ENCODE peak calls at places on chromosomes 13 and 19, in four cellular contexts. One of them, this sample, is unnamed.

GRCh38 chr19:5090780-5091575 is 122.1 kb downstream of the KDM4B start:
- DNase-seq in fibroblast of pulmonary artery: peak
- DNase-seq in thoracic aorta: no peak
- DNase-seq in HL-60: no peak
- DNase-seq in this sample: no peak

GRCh38 chr13:100789481-100789880 is 114.9 kb upstream of the TMTC4 start:
- DNase-seq in fibroblast of pulmonary artery: peak
- DNase-seq in thoracic aorta: no peak
- DNase-seq in HL-60: no peak
- DNase-seq in this sample: no peak

GRCh38 chr19:45253396-45254027 is 2.4 kb downstream of the MARK4 start:
- DNase-seq in fibroblast of pulmonary artery: peak
- DNase-seq in thoracic aorta: no peak
- DNase-seq in HL-60: no peak
- DNase-seq in this sample: no peak

GRCh38 chr13:101305981-101306411 is 110.3 kb downstream of the NALCN start:
- DNase-seq in fibroblast of pulmonary artery: no peak
- DNase-seq in thoracic aorta: no peak
- DNase-seq in HL-60: no peak
- DNase-seq in this sample: no peak

GRCh38 chr19:10018786-10019185 is 5.5 kb downstream of the RDH8 start:
- DNase-seq in fibroblast of pulmonary artery: no peak
- DNase-seq in thoracic aorta: no peak
- DNase-seq in HL-60: no peak
- DNase-seq in this sample: no peak

GRCh38 chr13:69857188-69857821 is 250.3 kb upstream of the ATXN8OS start:
- DNase-seq in fibroblast of pulmonary artery: peak
- DNase-seq in thoracic aorta: no peak
- DNase-seq in HL-60: no peak
- DNase-seq in this sample: no peak

GRCh38 chr13:23743269-23743668 is 145.9 kb downstream of the MIPEP start:
- DNase-seq in fibroblast of pulmonary artery: no peak
- DNase-seq in thoracic aorta: no peak
- DNase-seq in HL-60: no peak
- DNase-seq in this sample: no peak

GRCh38 chr13:101398191-101398590 is 18.1 kb downstream of the NALCN start:
- DNase-seq in fibroblast of pulmonary artery: peak
- DNase-seq in thoracic aorta: no peak
- DNase-seq in HL-60: no peak
- DNase-seq in this sample: no peak

GRCh38 chr13:68030152-68030809 is 800.1 kb upstream of the PCDH9 start:
- DNase-seq in fibroblast of pulmonary artery: no peak
- DNase-seq in thoracic aorta: no peak
- DNase-seq in HL-60: no peak
- DNase-seq in this sample: no peak

GRCh38 chr13:30968734-30969335 is 36.4 kb downstream of the TEX26 start:
- DNase-seq in fibroblast of pulmonary artery: peak
- DNase-seq in thoracic aorta: no peak
- DNase-seq in HL-60: no peak
- DNase-seq in this sample: no peak

GRCh38 chr13:93794197-93794885 is 567.7 kb downstream of the GPC6 start:
- DNase-seq in fibroblast of pulmonary artery: no peak
- DNase-seq in thoracic aorta: no peak
- DNase-seq in HL-60: no peak
- DNase-seq in this sample: no peak

GRCh38 chr19:1981253-1981652 is 34.3 kb downstream of the BTBD2 start:
- DNase-seq in fibroblast of pulmonary artery: no peak
- DNase-seq in thoracic aorta: no peak
- DNase-seq in HL-60: no peak
- DNase-seq in this sample: no peak

GRCh38 chr19:12788682-12789097 is 2.6 kb upstream of the JUNB start:
- DNase-seq in fibroblast of pulmonary artery: peak
- DNase-seq in thoracic aorta: no peak
- DNase-seq in HL-60: peak
- DNase-seq in this sample: no peak

GRCh38 chr19:2523630-2524311 is 47.8 kb downstream of the GADD45B start:
- DNase-seq in fibroblast of pulmonary artery: peak
- DNase-seq in thoracic aorta: peak
- DNase-seq in HL-60: no peak
- DNase-seq in this sample: no peak

GRCh38 chr13:95784891-95785290 is 108.0 kb downstream of the DNAJC3 start:
- DNase-seq in fibroblast of pulmonary artery: peak
- DNase-seq in thoracic aorta: no peak
- DNase-seq in HL-60: no peak
- DNase-seq in this sample: no peak

GRCh38 chr19:9934132-9934950 is 2.0 kb downstream of the OLFM2 start:
- DNase-seq in fibroblast of pulmonary artery: peak
- DNase-seq in thoracic aorta: no peak
- DNase-seq in HL-60: peak
- DNase-seq in this sample: peak

DNA sequence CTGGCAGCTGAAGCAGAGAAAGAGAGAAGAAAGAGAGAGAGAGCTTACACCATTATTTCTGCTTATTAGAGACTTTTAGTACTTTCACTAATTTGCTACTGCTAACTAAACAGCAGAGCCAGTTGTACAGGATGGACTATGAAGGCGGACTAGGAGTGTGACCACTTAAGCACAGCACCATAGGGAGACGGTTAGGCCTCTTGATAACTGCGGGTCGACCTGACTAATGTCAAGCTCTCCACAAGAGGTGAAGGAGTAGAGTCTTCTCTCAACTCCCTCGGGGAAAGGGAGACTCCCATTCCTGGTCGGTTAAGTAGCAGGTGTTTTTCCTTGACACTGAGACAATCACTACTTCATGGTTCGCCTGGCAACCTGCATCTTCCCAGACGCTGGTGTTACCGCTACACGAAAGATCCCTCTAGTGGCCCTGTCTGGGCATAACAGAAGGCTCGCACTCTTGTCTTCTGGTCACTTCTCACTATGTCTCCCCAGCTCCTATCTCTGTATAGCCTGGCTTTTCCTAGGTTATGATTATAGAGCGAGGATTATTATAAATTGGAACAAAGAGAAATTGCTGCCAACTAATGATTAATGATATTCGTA is 5.3 kb upstream of the PSG7 start:
- DNase-seq in fibroblast of pulmonary artery: peak
- DNase-seq in thoracic aorta: no peak
- DNase-seq in HL-60: no peak
- DNase-seq in this sample: no peak
- TF ChIP-seq CTCF in fibroblast of pulmonary artery: peak
- TF ChIP-seq CTCF in thoracic aorta: no peak
- TF ChIP-seq CTCF in HL-60: peak
- TF ChIP-seq CTCF in this sample: no peak

GRCh38 chr13:53783466-53783865 is 754.9 kb downstream of the OLFM4 start:
- DNase-seq in fibroblast of pulmonary artery: no peak
- DNase-seq in thoracic aorta: no peak
- DNase-seq in HL-60: no peak
- DNase-seq in this sample: no peak

GRCh38 chr13:53778937-53779336 is 750.3 kb downstream of the OLFM4 start:
- DNase-seq in fibroblast of pulmonary artery: no peak
- DNase-seq in thoracic aorta: no peak
- DNase-seq in HL-60: no peak
- DNase-seq in this sample: no peak

GRCh38 chr13:53781941-53782340 is 753.3 kb downstream of the OLFM4 start:
- DNase-seq in fibroblast of pulmonary artery: no peak
- DNase-seq in thoracic aorta: no peak
- DNase-seq in HL-60: no peak
- DNase-seq in this sample: no peak

GRCh38 chr13:53784331-53784730 is 755.7 kb downstream of the OLFM4 start:
- DNase-seq in fibroblast of pulmonary artery: no peak
- DNase-seq in thoracic aorta: no peak
- DNase-seq in HL-60: no peak
- DNase-seq in this sample: no peak

GRCh38 chr13:53782400-53783030 is 753.9 kb downstream of the OLFM4 start:
- DNase-seq in fibroblast of pulmonary artery: peak
- DNase-seq in thoracic aorta: no peak
- DNase-seq in HL-60: peak
- DNase-seq in this sample: peak
- TF ChIP-seq CTCF in fibroblast of pulmonary artery: peak
- TF ChIP-seq CTCF in thoracic aorta: peak
- TF ChIP-seq CTCF in HL-60: peak
- TF ChIP-seq CTCF in this sample: peak

DNA sequence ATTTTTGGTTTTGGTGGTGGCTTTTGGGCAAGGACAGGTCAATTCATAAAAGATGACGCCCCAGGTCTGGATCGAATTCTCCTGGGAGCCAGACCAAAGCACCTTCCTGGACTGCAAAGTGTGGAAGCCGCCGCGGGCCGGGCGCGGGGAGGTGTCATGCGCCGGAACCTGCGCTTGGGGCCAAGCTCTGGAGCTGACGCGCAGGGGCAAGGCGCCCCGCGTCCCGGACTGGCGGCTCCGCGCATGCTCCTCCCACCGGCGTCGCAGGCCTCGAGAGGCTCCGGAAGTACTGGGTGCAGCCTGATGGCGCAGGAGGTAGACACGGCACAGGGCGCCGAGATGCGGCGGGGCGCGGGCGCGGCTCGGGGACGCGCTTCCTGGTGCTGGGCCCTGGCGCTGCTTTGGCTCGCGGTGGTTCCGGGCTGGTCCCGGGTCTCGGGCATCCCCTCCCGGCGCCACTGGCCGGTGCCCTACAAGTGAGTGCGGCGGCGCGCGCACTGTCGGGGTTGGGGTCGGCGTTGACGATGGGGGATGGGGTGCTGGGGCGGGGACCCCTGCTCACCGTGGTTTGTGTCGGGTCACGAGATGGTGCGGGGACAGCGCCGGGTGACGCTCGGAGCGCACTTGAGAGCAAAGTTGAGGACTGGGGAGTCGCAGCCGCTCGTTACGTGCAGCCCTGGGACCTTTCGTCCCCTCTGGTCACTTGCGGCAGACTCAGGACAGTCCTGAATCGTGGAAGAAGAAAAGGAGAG is at the start of gene CLN5:
- DNase-seq in fibroblast of pulmonary artery: peak
- DNase-seq in thoracic aorta: peak
- DNase-seq in HL-60: peak
- DNase-seq in this sample: peak
- TF ChIP-seq CTCF in fibroblast of pulmonary artery: no peak
- TF ChIP-seq CTCF in thoracic aorta: peak
- TF ChIP-seq CTCF in HL-60: no peak
- TF ChIP-seq CTCF in this sample: no peak

DNA sequence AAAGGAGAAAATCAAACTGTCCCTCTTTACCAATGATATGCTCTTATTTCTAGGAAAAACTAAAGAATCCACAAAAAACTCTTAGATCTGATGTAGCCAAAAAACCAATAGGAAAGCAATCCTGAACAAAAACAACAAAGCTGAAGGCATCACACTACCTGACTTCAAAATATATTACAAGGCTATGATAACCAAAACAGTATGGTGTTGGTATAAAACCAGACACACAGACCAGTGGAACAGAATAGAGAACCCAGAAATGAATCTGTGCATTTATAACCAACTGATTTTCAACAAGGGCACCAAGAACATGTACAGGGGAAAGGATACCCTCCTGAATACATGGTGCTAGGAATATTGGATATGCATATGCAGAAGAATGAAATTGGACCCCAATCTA is 9.7 kb upstream of the ZNF546 start:
- DNase-seq in fibroblast of pulmonary artery: no peak
- DNase-seq in thoracic aorta: no peak
- DNase-seq in HL-60: no peak
- DNase-seq in this sample: no peak
- TF ChIP-seq CTCF in fibroblast of pulmonary artery: no peak
- TF ChIP-seq CTCF in thoracic aorta: no peak
- TF ChIP-seq CTCF in HL-60: no peak
- TF ChIP-seq CTCF in this sample: no peak

This sample was measured in progenitor cell of endocrine pancreas.